ENCODE peak calls at places on chromosomes 13 and 19, in ten cellular contexts. Z is amniotic epithelial cell; O is NCI-H1105 treated with DMSO at 0.1 percent for 48 hours; H is GOT3; B is A172; J is activated T-cell treated with anti-CD3 and anti-CD28 coated beads, Interleukin-2, amount 50 U/mL, for 72 hours; G is GM20000; P is fibroblast of villous mesenchyme; N is T-helper 17 cell; M is DMS153. A is an unnamed sample.

GRCh38 chr19:44702551-44703176 is 3.7 kb downstream of the CEACAM16 start:
- DNase-seq in Z (no peak), O (no peak), H (no peak), B (no peak), J (no peak), G (no peak), P (no peak), N (no peak), M (no peak), A (no peak)

GRCh38 chr13:40983269-40983668 is 35.8 kb downstream of the ELF1 start:
- DNase-seq in Z (peak), O (no peak), H (no peak), B (peak), J (no peak), G (no peak), P (peak), N (no peak), M (no peak), A (no peak)

GRCh38 chr13:73000027-73000674 is 58.7 kb upstream of the KLF5 start:
- DNase-seq in Z (peak), O (peak), H (no peak), B (peak), J (no peak), G (peak), P (peak), N (no peak), M (peak), A (no peak)

GRCh38 chr19:23531231-23531790 is 136.0 kb upstream of the ZNF91 start:
- DNase-seq in Z (no peak), O (no peak), H (no peak), B (no peak), J (no peak), G (no peak), P (no peak), N (no peak), M (no peak), A (no peak)

GRCh38 chr13:31436478-31436877 is 236.7 kb downstream of the B3GLCT start:
- DNase-seq in Z (peak), O (no peak), H (no peak), B (no peak), J (no peak), G (no peak), P (no peak), N (no peak), M (no peak), A (no peak)

GRCh38 chr13:63209330-63210017 is 1793.8 kb upstream of the PCDH20 start:
- DNase-seq in Z (peak), O (no peak), H (no peak), B (peak), J (no peak), G (no peak), P (no peak), N (no peak), M (no peak), A (no peak)

GRCh38 chr13:23608138-23608537 is 37.9 kb downstream of the TNFRSF19 start:
- DNase-seq in Z (no peak), O (no peak), H (no peak), B (no peak), J (no peak), G (no peak), P (no peak), N (no peak), M (no peak), A (no peak)

GRCh38 chr19:54481326-54481930 is 8.3 kb upstream of the CDC42EP5 start:
- DNase-seq in Z (peak), O (peak), H (no peak), B (peak), J (peak), G (peak), P (peak), N (no peak), M (peak), A (no peak)

GRCh38 chr13:67574320-67575233 is 344.4 kb upstream of the PCDH9 start:
- DNase-seq in Z (peak), O (no peak), H (no peak), B (peak), J (no peak), G (no peak), P (no peak), N (no peak), M (no peak), A (no peak)

GRCh38 chr13:80888421-80888820 is 547.5 kb upstream of the SPRY2 start:
- DNase-seq in Z (no peak), O (no peak), H (no peak), B (no peak), J (no peak), G (no peak), P (no peak), N (no peak), M (no peak), A (no peak)

GRCh38 chr13:97000295-97000925 is 6.1 kb upstream of the OXGR1 start:
- DNase-seq in Z (peak), O (no peak), H (no peak), B (peak), J (no peak), G (no peak), P (peak), N (no peak), M (no peak), A (no peak)

GRCh38 chr13:66347718-66348117 is 882.4 kb downstream of the PCDH9 start:
- DNase-seq in Z (peak), O (no peak), H (no peak), B (no peak), J (no peak), G (no peak), P (no peak), N (no peak), M (no peak), A (no peak)

GRCh38 chr13:32472194-32472621 is 44.3 kb upstream of the N4BP2L1 start:
- DNase-seq in Z (no peak), O (no peak), H (no peak), B (no peak), J (no peak), G (peak), P (peak), N (no peak), M (no peak), A (no peak)

GRCh38 chr13:96680898-96681297 is 313.4 kb downstream of the OXGR1 start:
- DNase-seq in Z (no peak), O (no peak), H (no peak), B (no peak), J (no peak), G (no peak), P (no peak), N (no peak), M (no peak), A (no peak)

GRCh38 chr13:55999709-56000108 is 1141.0 kb upstream of the PRR20A start:
- DNase-seq in Z (no peak), O (no peak), H (no peak), B (peak), J (no peak), G (no peak), P (no peak), N (no peak), M (no peak), A (no peak)

GRCh38 chr19:1251233-1251502 is 2.8 kb downstream of the MIDN start:
- DNase-seq in Z (peak), O (no peak), H (no peak), B (peak), J (no peak), G (peak), P (peak), N (no peak), M (no peak), A (no peak)

GRCh38 chr13:42420304-42420703 is 148.4 kb downstream of the AKAP11 start:
- DNase-seq in Z (no peak), O (no peak), H (no peak), B (no peak), J (peak), G (peak), P (no peak), N (no peak), M (no peak), A (no peak)

GRCh38 chr13:106603568-106603967 is 35.6 kb upstream of the ARGLU1 start:
- DNase-seq in Z (no peak), O (no peak), H (no peak), B (no peak), J (no peak), G (no peak), P (no peak), N (no peak), M (no peak), A (no peak)

GRCh38 chr13:25494708-25495411 is 123.1 kb downstream of the ATP8A2 start:
- DNase-seq in Z (no peak), O (peak), H (no peak), B (no peak), J (no peak), G (no peak), P (no peak), N (no peak), M (peak), A (no peak)

GRCh38 chr19:54653181-54653809 is 9.5 kb upstream of the LILRB4 start:
- DNase-seq in Z (peak), O (peak), H (no peak), B (peak), J (no peak), G (peak), P (peak), N (no peak), M (no peak), A (no peak)

GRCh38 chr13:64075543-64076271 is 2660.1 kb upstream of the PCDH20 start:
- DNase-seq in Z (no peak), O (peak), H (no peak), B (no peak), J (no peak), G (no peak), P (no peak), N (no peak), M (no peak), A (no peak)

GRCh38 chr19:54380897-54381296 is 16.2 kb upstream of the LAIR1 start:
- DNase-seq in Z (no peak), O (no peak), H (no peak), B (no peak), J (no peak), G (no peak), P (no peak), N (no peak), M (no peak), A (no peak)

GRCh38 chr19:48627865-48628314 is 8.6 kb downstream of the SPHK2 start:
- DNase-seq in Z (no peak), O (no peak), H (no peak), B (no peak), J (no peak), G (no peak), P (no peak), N (no peak), M (no peak), A (no peak)

GRCh38 chr13:59447031-59447430 is 716.7 kb downstream of the DIAPH3 start:
- DNase-seq in Z (peak), O (no peak), H (no peak), B (no peak), J (no peak), G (no peak), P (no peak), N (no peak), M (no peak), A (no peak)

GRCh38 chr19:43779147-43779819 is 1.5 kb downstream of the KCNN4 start:
- DNase-seq in Z (no peak), O (no peak), H (no peak), B (no peak), J (no peak), G (peak), P (no peak), N (no peak), M (no peak), A (no peak)

GRCh38 chr13:30881191-30881651 is 24.9 kb upstream of the MEDAG start:
- DNase-seq in Z (no peak), O (no peak), H (no peak), B (no peak), J (no peak), G (no peak), P (no peak), N (no peak), M (no peak), A (no peak)